ENCODE peak calls at places on chromosomes 11 and 22, in seven cellular contexts. W is trophoblast cell, D is IMR-90, L is H9, I is mesendoderm, J is mesenchymal stem cell, A is H1. Z is an unnamed sample.

GRCh38 chr22:47547881-47548630 is 785.6 kb downstream of the TBC1D22A start:
- DNase-seq in A (no peak), I (no peak), L (no peak), D (no peak), J (no peak), W (no peak), Z (no peak)

GRCh38 chr11:99148352-99148751 is 127.6 kb downstream of the CNTN5 start:
- DNase-seq in J (no peak), D (no peak), A (no peak), W (no peak), L (no peak), I (no peak), Z (no peak)

GRCh38 chr22:41544671-41545476 is 604 bp upstream of the POLR3H start:
- DNase-seq in A (no peak), J (peak), W (no peak), L (no peak), D (no peak), I (no peak), Z (no peak)

GRCh38 chr11:62552931-62553838 is 6.6 kb upstream of the AHNAK start:
- DNase-seq in J (peak), L (peak), D (peak), A (peak), W (peak), I (peak), Z (no peak)

GRCh38 chr11:64121637-64122410 is 44.1 kb downstream of the MACROD1 start:
- DNase-seq in J (peak), W (peak), A (no peak), I (no peak), D (peak), L (no peak), Z (no peak)

GRCh38 chr11:2770556-2771301 is 70.9 kb upstream of the KCNQ1OT1 start:
- DNase-seq in L (peak), A (peak), I (no peak), J (no peak), D (no peak), W (no peak), Z (no peak)

GRCh38 chr22:24402460-24403192 is 24.8 kb upstream of the ADORA2A start:
- DNase-seq in L (no peak), W (peak), I (no peak), A (no peak), J (peak), D (peak), Z (no peak)

GRCh38 chr22:24706732-24707476 is 67.6 kb downstream of the PIWIL3 start:
- DNase-seq in L (no peak), D (no peak), A (peak), J (no peak), I (no peak), W (peak), Z (no peak)

GRCh38 chr11:59262419-59262818 is 49.7 kb upstream of the MPEG1 start:
- DNase-seq in J (no peak), W (no peak), D (no peak), L (no peak), I (no peak), A (no peak), Z (no peak)
- H3K18ac ChIP-seq in J (no peak), W (no peak), D (no peak), L (no peak), I (no peak), A (no peak), Z (peak)

DNA sequence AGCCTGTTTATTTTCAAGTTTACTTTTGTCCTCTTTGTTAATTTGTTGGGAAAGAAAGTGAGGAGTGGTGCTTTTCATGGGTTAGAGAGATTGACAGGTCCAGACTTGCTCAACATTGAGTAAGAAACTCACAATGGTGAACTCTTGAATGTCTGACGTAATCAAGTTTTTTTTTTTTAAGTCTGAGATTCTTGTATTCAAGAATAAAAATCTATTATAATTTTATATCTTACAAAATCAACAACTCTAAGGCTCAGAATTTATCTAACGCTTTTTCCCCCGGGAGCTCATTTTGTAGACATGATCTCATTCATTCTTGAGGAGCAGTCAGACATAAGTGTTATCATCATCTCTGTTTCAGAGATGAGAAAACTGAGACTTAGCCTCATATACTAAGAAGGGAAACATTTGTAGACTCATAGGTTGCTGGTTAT is 39.1 kb upstream of the SPTBN2 start:
- DNase-seq in L (no peak), A (no peak), W (peak), I (no peak), D (peak), J (no peak), Z (no peak)
- H3K18ac ChIP-seq in L (no peak), A (no peak), W (no peak), I (no peak), D (no peak), J (no peak), Z (no peak)

DNA sequence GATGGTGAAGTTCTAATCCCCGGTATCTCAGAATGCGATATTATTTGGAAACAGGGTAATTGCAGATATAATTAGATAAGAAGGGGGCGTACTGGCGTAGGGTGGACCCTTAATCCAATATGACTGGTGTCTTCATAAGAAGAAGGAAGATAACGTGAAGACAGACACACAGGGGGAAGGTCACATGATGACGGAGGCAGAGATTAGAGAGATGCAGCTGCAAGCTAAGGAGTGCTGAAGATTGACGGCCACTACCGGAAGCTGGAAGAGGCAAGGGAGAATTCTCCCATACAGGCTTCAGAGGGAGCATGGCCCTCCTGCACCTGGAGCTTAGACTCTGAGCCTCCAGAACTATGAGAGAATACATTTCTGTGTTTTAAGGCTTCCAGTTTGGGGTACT is 54.8 kb downstream of the MIAT start:
- DNase-seq in W (no peak), A (no peak), I (no peak), L (no peak), D (no peak), J (peak), Z (no peak)
- H3K18ac ChIP-seq in W (no peak), A (no peak), I (no peak), L (no peak), D (no peak), J (no peak), Z (no peak)

GRCh38 chr22:44358723-44359440 is 46.1 kb upstream of the SHISAL1 start:
- DNase-seq in L (no peak), D (no peak), A (no peak), I (no peak), J (no peak), W (no peak), Z (no peak)

GRCh38 chr22:44360306-44360685 is 47.5 kb upstream of the SHISAL1 start:
- DNase-seq in W (no peak), A (no peak), L (no peak), J (no peak), I (no peak), D (no peak), Z (no peak)

GRCh38 chr22:44359496-44360110 is 46.9 kb upstream of the SHISAL1 start:
- DNase-seq in W (no peak), A (no peak), J (no peak), D (no peak), I (no peak), L (no peak), Z (no peak)

GRCh38 chr22:44357296-44357961 is 44.7 kb upstream of the SHISAL1 start:
- DNase-seq in I (peak), L (no peak), A (no peak), D (no peak), J (no peak), W (no peak), Z (no peak)

GRCh38 chr22:44357962-44358553 is 45.3 kb upstream of the SHISAL1 start:
- DNase-seq in D (peak), A (no peak), W (no peak), I (no peak), L (no peak), J (peak), Z (no peak)
- H3K18ac ChIP-seq in D (peak), A (no peak), W (no peak), I (no peak), L (no peak), J (no peak), Z (peak)

DNA sequence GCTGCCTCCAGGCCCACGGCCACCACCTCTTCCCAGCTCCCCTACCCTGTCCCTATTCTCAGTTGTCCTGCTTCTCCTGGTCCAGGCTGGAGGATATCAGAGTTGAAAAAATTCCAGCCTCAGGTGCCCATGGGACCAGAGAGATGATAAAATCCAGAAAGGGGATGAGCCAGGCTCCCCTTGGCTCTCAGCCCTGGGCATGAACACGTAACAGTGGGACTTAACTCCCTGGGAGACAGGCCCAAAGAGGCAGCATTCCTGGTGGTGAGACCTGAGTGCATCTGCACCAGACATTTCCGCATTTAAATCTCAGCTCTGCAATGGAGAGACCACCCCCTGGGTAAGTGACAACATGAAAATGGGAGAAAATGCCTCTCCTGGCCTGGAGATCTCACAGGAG is 10.4 kb upstream of the SLC39A13 start:
- DNase-seq in L (peak), D (no peak), A (no peak), W (no peak), J (no peak), I (no peak), Z (no peak)
- H3K18ac ChIP-seq in L (no peak), D (no peak), A (no peak), W (no peak), J (no peak), I (no peak), Z (no peak)

GRCh38 chr22:44983878-44984482 is 25.8 kb downstream of the PHF21B start:
- DNase-seq in L (no peak), W (no peak), I (no peak), J (no peak), A (no peak), D (no peak), Z (no peak)

GRCh38 chr22:44973829-44974228 is 36.0 kb downstream of the PHF21B start:
- DNase-seq in W (no peak), I (no peak), A (no peak), D (no peak), L (no peak), J (no peak), Z (no peak)

GRCh38 chr22:44975444-44976262 is 34.2 kb downstream of the PHF21B start:
- DNase-seq in W (peak), A (peak), L (peak), I (peak), J (peak), D (peak), Z (peak)

GRCh38 chr22:44981857-44982256 is 27.9 kb downstream of the PHF21B start:
- DNase-seq in D (no peak), A (no peak), J (no peak), L (no peak), I (no peak), W (no peak), Z (no peak)

DNA sequence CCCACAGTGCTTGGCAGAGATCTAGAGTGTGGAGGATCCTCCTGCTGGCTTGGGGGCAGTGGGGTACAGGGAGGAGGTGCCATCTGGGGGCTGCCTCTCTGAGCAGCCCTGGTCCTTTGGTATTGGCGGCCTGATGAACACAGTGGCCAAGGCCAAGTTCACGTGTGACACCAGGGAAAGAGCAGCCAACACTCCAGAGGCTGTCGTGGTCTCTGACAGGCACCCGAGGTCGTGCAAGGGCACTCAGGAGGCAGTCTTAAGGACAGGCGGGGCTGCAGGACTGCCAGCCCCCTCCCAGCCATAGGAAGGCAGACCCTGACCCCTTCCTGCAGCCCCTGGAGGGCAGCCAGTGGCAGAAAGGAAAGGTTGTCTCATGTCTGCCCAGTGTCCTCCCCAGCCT is 30.7 kb downstream of the PHF21B start:
- DNase-seq in W (no peak), I (no peak), A (no peak), L (no peak), J (no peak), D (no peak), Z (no peak)
- H3K18ac ChIP-seq in W (no peak), I (no peak), A (no peak), L (no peak), J (no peak), D (no peak), Z (no peak)

GRCh38 chr11:31767665-31768064 is 43.5 kb downstream of the PAX6 start:
- DNase-seq in L (no peak), I (no peak), D (no peak), A (no peak), J (no peak), W (no peak), Z (no peak)

GRCh38 chr11:31768744-31769143 is 42.4 kb downstream of the PAX6 start:
- DNase-seq in I (no peak), W (no peak), D (no peak), J (no peak), L (no peak), A (no peak), Z (no peak)

GRCh38 chr11:31770011-31770410 is 41.1 kb downstream of the PAX6 start:
- DNase-seq in I (no peak), L (no peak), J (no peak), W (no peak), D (no peak), A (no peak), Z (no peak)

GRCh38 chr11:31767066-31767465 is 44.1 kb downstream of the PAX6 start:
- DNase-seq in J (no peak), W (no peak), L (no peak), D (no peak), A (no peak), I (no peak), Z (no peak)

DNA sequence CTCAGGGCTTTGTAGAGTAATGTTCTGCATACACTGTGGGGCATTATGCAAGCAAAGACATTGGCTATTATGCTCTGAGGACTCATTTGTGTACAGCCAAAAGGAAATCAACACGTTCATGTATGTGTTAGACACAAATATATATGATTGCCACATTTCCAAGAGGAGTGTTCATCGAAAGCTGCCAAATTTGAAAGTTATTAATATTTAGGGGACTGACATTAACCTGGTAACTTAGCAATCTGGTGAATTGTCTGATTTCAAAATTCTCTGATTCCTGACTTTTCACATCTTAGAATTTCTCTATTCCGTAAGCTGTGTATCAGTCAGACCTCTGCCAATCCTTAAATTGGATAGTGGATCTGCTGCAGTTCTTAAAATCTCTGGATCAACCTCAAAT is 41.9 kb downstream of the PAX6 start:
- DNase-seq in W (no peak), A (no peak), I (no peak), L (no peak), D (no peak), J (no peak), Z (no peak)
- H3K18ac ChIP-seq in W (no peak), A (no peak), I (no peak), L (no peak), D (no peak), J (no peak), Z (no peak)

GRCh38 chr11:75437966-75438659 is 5.1 kb upstream of the KLHL35 start:
- DNase-seq in L (no peak), J (no peak), I (no peak), W (no peak), A (no peak), D (no peak), Z (no peak)

GRCh38 chr11:75441804-75442132 is 8.8 kb upstream of the KLHL35 start:
- DNase-seq in A (no peak), I (no peak), L (no peak), D (no peak), J (no peak), W (no peak), Z (no peak)

GRCh38 chr11:75439026-75439425 is 6.0 kb upstream of the KLHL35 start:
- DNase-seq in W (no peak), L (no peak), A (no peak), J (no peak), I (no peak), D (no peak), Z (no peak)

GRCh38 chr11:75440960-75441803 is 8.2 kb upstream of the KLHL35 start:
- DNase-seq in L (no peak), I (no peak), W (no peak), A (no peak), D (no peak), J (no peak), Z (no peak)

DNA sequence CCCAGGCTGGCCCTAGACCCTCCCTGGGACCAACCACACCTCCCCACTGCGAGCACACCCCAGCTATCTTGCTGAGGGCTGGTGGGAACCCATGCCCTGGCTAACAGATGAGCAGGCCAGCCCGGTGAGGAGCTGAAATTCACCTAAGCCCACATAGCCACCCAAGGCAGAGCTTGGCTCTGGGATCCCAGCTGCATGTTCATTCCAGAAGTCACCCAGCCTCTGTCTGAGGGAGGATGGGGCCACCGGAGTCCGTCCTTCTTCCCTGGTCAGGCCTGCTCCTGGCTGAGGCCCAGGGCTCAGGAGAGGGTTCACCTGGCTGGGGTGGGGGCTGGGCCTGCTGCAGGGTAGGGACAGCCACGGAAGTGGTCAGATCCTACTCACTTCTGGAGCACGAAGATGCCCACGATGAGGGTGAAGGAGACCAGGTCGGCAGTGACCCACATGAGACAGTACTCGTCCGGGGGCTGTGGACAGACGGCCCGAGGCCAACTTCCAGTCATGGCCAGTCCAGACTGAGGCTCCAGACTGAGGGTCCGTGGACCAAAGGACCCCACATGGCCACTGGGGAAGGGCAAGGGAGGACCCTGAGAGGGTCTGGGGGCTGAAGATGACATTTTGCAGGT is 6.6 kb upstream of the KLHL35 start:
- DNase-seq in A (no peak), I (no peak), L (no peak), D (no peak), W (no peak), J (no peak), Z (no peak)
- H3K18ac ChIP-seq in A (no peak), I (no peak), L (no peak), D (no peak), W (no peak), J (no peak), Z (peak)

Z was measured in neuronal stem cell.